ENCODE peak calls at places on chromosomes 12 and 14, in nine cellular contexts. One of them, this sample, is unnamed.

GRCh38 chr14:60662987-60663386 is 13.7 kb upstream of the SIX1 start:
- DNase-seq in astrocyte of the cerebellum: no peak
- DNase-seq in cardiac muscle cell: no peak
- DNase-seq in astrocyte: no peak
- DNase-seq in CD4-positive, CD25-positive, alpha-beta regulatory T cell: no peak
- DNase-seq in effector memory CD4-positive, alpha-beta T cell: no peak
- DNase-seq in cardiac fibroblast: no peak
- DNase-seq in fibroblast of mammary gland: no peak
- DNase-seq in HepG2: no peak
- DNase-seq in this sample: no peak

GRCh38 chr12:31037921-31038320 is 35.7 kb upstream of the DDX11 start:
- DNase-seq in HepG2: no peak
- DNase-seq in astrocyte: no peak
- DNase-seq in cardiac fibroblast: no peak
- DNase-seq in fibroblast of mammary gland: no peak
- DNase-seq in CD4-positive, CD25-positive, alpha-beta regulatory T cell: no peak
- DNase-seq in cardiac muscle cell: no peak
- DNase-seq in astrocyte of the cerebellum: no peak
- DNase-seq in effector memory CD4-positive, alpha-beta T cell: no peak
- DNase-seq in this sample: no peak

GRCh38 chr14:31161274-31161673 is 46.3 kb downstream of the HECTD1 start:
- DNase-seq in HepG2: no peak
- DNase-seq in cardiac muscle cell: no peak
- DNase-seq in effector memory CD4-positive, alpha-beta T cell: no peak
- DNase-seq in astrocyte of the cerebellum: no peak
- DNase-seq in CD4-positive, CD25-positive, alpha-beta regulatory T cell: no peak
- DNase-seq in cardiac fibroblast: no peak
- DNase-seq in fibroblast of mammary gland: no peak
- DNase-seq in astrocyte: no peak
- DNase-seq in this sample: no peak

GRCh38 chr12:79384551-79384950 is 306.2 kb downstream of the PAWR start:
- DNase-seq in fibroblast of mammary gland: no peak
- DNase-seq in astrocyte of the cerebellum: no peak
- DNase-seq in astrocyte: no peak
- DNase-seq in effector memory CD4-positive, alpha-beta T cell: no peak
- DNase-seq in CD4-positive, CD25-positive, alpha-beta regulatory T cell: no peak
- DNase-seq in cardiac fibroblast: no peak
- DNase-seq in cardiac muscle cell: no peak
- DNase-seq in HepG2: no peak
- DNase-seq in this sample: no peak

GRCh38 chr12:6647083-6647604 is at the start of gene ACRBP:
- DNase-seq in astrocyte of the cerebellum: peak
- DNase-seq in CD4-positive, CD25-positive, alpha-beta regulatory T cell: no peak
- DNase-seq in cardiac fibroblast: peak
- DNase-seq in astrocyte: peak
- DNase-seq in effector memory CD4-positive, alpha-beta T cell: no peak
- DNase-seq in HepG2: no peak
- DNase-seq in cardiac muscle cell: peak
- DNase-seq in fibroblast of mammary gland: peak
- DNase-seq in this sample: no peak

GRCh38 chr12:87687362-87687761 is 341.8 kb downstream of the C12orf50 start:
- DNase-seq in CD4-positive, CD25-positive, alpha-beta regulatory T cell: no peak
- DNase-seq in HepG2: no peak
- DNase-seq in astrocyte: peak
- DNase-seq in effector memory CD4-positive, alpha-beta T cell: no peak
- DNase-seq in cardiac fibroblast: peak
- DNase-seq in astrocyte of the cerebellum: peak
- DNase-seq in cardiac muscle cell: peak
- DNase-seq in fibroblast of mammary gland: no peak
- DNase-seq in this sample: no peak

GRCh38 chr12:131530427-131530826 is 180.5 kb upstream of the SFSWAP start:
- DNase-seq in HepG2: no peak
- DNase-seq in fibroblast of mammary gland: no peak
- DNase-seq in effector memory CD4-positive, alpha-beta T cell: no peak
- DNase-seq in cardiac muscle cell: no peak
- DNase-seq in CD4-positive, CD25-positive, alpha-beta regulatory T cell: no peak
- DNase-seq in cardiac fibroblast: no peak
- DNase-seq in astrocyte of the cerebellum: no peak
- DNase-seq in astrocyte: no peak
- DNase-seq in this sample: no peak

GRCh38 chr12:52125499-52125900 is 46.0 kb downstream of the SMIM41 start:
- DNase-seq in effector memory CD4-positive, alpha-beta T cell: no peak
- DNase-seq in cardiac muscle cell: no peak
- DNase-seq in cardiac fibroblast: no peak
- DNase-seq in HepG2: no peak
- DNase-seq in CD4-positive, CD25-positive, alpha-beta regulatory T cell: no peak
- DNase-seq in astrocyte of the cerebellum: no peak
- DNase-seq in fibroblast of mammary gland: no peak
- DNase-seq in astrocyte: no peak
- DNase-seq in this sample: no peak

GRCh38 chr14:67480011-67480410 is 8.5 kb downstream of the TMEM229B start:
- DNase-seq in cardiac muscle cell: peak
- DNase-seq in effector memory CD4-positive, alpha-beta T cell: no peak
- DNase-seq in CD4-positive, CD25-positive, alpha-beta regulatory T cell: no peak
- DNase-seq in fibroblast of mammary gland: no peak
- DNase-seq in astrocyte: no peak
- DNase-seq in HepG2: no peak
- DNase-seq in cardiac fibroblast: no peak
- DNase-seq in astrocyte of the cerebellum: no peak
- DNase-seq in this sample: no peak

GRCh38 chr12:19530631-19531020 is 91.3 kb downstream of the AEBP2 start:
- DNase-seq in astrocyte of the cerebellum: no peak
- DNase-seq in cardiac fibroblast: peak
- DNase-seq in fibroblast of mammary gland: peak
- DNase-seq in astrocyte: peak
- DNase-seq in cardiac muscle cell: no peak
- DNase-seq in effector memory CD4-positive, alpha-beta T cell: no peak
- DNase-seq in HepG2: no peak
- DNase-seq in CD4-positive, CD25-positive, alpha-beta regulatory T cell: no peak
- DNase-seq in this sample: no peak

GRCh38 chr12:130504836-130505175 is 167.1 kb downstream of the PIWIL1 start:
- DNase-seq in astrocyte of the cerebellum: no peak
- DNase-seq in CD4-positive, CD25-positive, alpha-beta regulatory T cell: no peak
- DNase-seq in cardiac muscle cell: no peak
- DNase-seq in HepG2: no peak
- DNase-seq in cardiac fibroblast: no peak
- DNase-seq in fibroblast of mammary gland: no peak
- DNase-seq in astrocyte: no peak
- DNase-seq in effector memory CD4-positive, alpha-beta T cell: no peak
- DNase-seq in this sample: no peak

GRCh38 chr12:46824709-46825108 is 1.1 kb downstream of the SLC38A4 start:
- DNase-seq in astrocyte of the cerebellum: no peak
- DNase-seq in astrocyte: no peak
- DNase-seq in CD4-positive, CD25-positive, alpha-beta regulatory T cell: no peak
- DNase-seq in fibroblast of mammary gland: no peak
- DNase-seq in cardiac fibroblast: no peak
- DNase-seq in HepG2: no peak
- DNase-seq in cardiac muscle cell: no peak
- DNase-seq in effector memory CD4-positive, alpha-beta T cell: no peak
- DNase-seq in this sample: no peak

GRCh38 chr14:62592877-62593276 is 452.4 kb downstream of the KCNH5 start:
- DNase-seq in CD4-positive, CD25-positive, alpha-beta regulatory T cell: no peak
- DNase-seq in cardiac muscle cell: no peak
- DNase-seq in HepG2: no peak
- DNase-seq in cardiac fibroblast: peak
- DNase-seq in effector memory CD4-positive, alpha-beta T cell: no peak
- DNase-seq in astrocyte of the cerebellum: no peak
- DNase-seq in astrocyte: peak
- DNase-seq in fibroblast of mammary gland: peak
- DNase-seq in this sample: no peak

GRCh38 chr12:10740182-10740581 is 17.1 kb upstream of the YBX3 start:
- DNase-seq in cardiac muscle cell: no peak
- DNase-seq in fibroblast of mammary gland: no peak
- DNase-seq in cardiac fibroblast: no peak
- DNase-seq in CD4-positive, CD25-positive, alpha-beta regulatory T cell: no peak
- DNase-seq in astrocyte: no peak
- DNase-seq in HepG2: peak
- DNase-seq in effector memory CD4-positive, alpha-beta T cell: no peak
- DNase-seq in astrocyte of the cerebellum: no peak
- DNase-seq in this sample: no peak

GRCh38 chr14:88013750-88014349 is 8.9 kb downstream of the GPR65 start:
- DNase-seq in fibroblast of mammary gland: peak
- DNase-seq in astrocyte: peak
- DNase-seq in CD4-positive, CD25-positive, alpha-beta regulatory T cell: no peak
- DNase-seq in cardiac fibroblast: peak
- DNase-seq in HepG2: peak
- DNase-seq in astrocyte of the cerebellum: peak
- DNase-seq in cardiac muscle cell: peak
- DNase-seq in effector memory CD4-positive, alpha-beta T cell: peak
- DNase-seq in this sample: no peak

GRCh38 chr14:63727231-63727735 is 582 bp downstream of the SGPP1 start:
- DNase-seq in cardiac muscle cell: peak
- DNase-seq in fibroblast of mammary gland: peak
- DNase-seq in effector memory CD4-positive, alpha-beta T cell: peak
- DNase-seq in astrocyte of the cerebellum: no peak
- DNase-seq in astrocyte: peak
- DNase-seq in CD4-positive, CD25-positive, alpha-beta regulatory T cell: no peak
- DNase-seq in HepG2: no peak
- DNase-seq in cardiac fibroblast: peak
- DNase-seq in this sample: no peak

GRCh38 chr12:14885718-14886201 is at the start of gene MGP:
- DNase-seq in HepG2: no peak
- DNase-seq in fibroblast of mammary gland: peak
- DNase-seq in astrocyte: peak
- DNase-seq in astrocyte of the cerebellum: peak
- DNase-seq in cardiac muscle cell: no peak
- DNase-seq in effector memory CD4-positive, alpha-beta T cell: no peak
- DNase-seq in CD4-positive, CD25-positive, alpha-beta regulatory T cell: no peak
- DNase-seq in cardiac fibroblast: peak
- DNase-seq in this sample: peak

GRCh38 chr12:27076930-27077329 is 5.4 kb downstream of the C12orf71 start:
- DNase-seq in astrocyte of the cerebellum: no peak
- DNase-seq in effector memory CD4-positive, alpha-beta T cell: no peak
- DNase-seq in HepG2: no peak
- DNase-seq in CD4-positive, CD25-positive, alpha-beta regulatory T cell: no peak
- DNase-seq in fibroblast of mammary gland: no peak
- DNase-seq in cardiac fibroblast: no peak
- DNase-seq in astrocyte: no peak
- DNase-seq in cardiac muscle cell: no peak
- DNase-seq in this sample: no peak

GRCh38 chr12:62695696-62696095 is 229.1 kb downstream of the MON2 start:
- DNase-seq in effector memory CD4-positive, alpha-beta T cell: no peak
- DNase-seq in CD4-positive, CD25-positive, alpha-beta regulatory T cell: no peak
- DNase-seq in cardiac fibroblast: no peak
- DNase-seq in cardiac muscle cell: no peak
- DNase-seq in HepG2: no peak
- DNase-seq in astrocyte: no peak
- DNase-seq in fibroblast of mammary gland: no peak
- DNase-seq in astrocyte of the cerebellum: no peak
- DNase-seq in this sample: no peak

GRCh38 chr12:1562813-1563412 is 31.5 kb downstream of the FBXL14 start:
- DNase-seq in CD4-positive, CD25-positive, alpha-beta regulatory T cell: no peak
- DNase-seq in effector memory CD4-positive, alpha-beta T cell: no peak
- DNase-seq in astrocyte of the cerebellum: no peak
- DNase-seq in cardiac fibroblast: peak
- DNase-seq in fibroblast of mammary gland: no peak
- DNase-seq in HepG2: no peak
- DNase-seq in astrocyte: peak
- DNase-seq in cardiac muscle cell: no peak
- DNase-seq in this sample: no peak
- H3K4me3 ChIP-seq in CD4-positive, CD25-positive, alpha-beta regulatory T cell: no peak
- H3K4me3 ChIP-seq in effector memory CD4-positive, alpha-beta T cell: no peak
- H3K4me3 ChIP-seq in astrocyte of the cerebellum: no peak
- H3K4me3 ChIP-seq in cardiac fibroblast: peak
- H3K4me3 ChIP-seq in fibroblast of mammary gland: no peak
- H3K4me3 ChIP-seq in HepG2: no peak
- H3K4me3 ChIP-seq in astrocyte: peak
- H3K4me3 ChIP-seq in cardiac muscle cell: no peak
- H3K4me3 ChIP-seq in this sample: no peak

GRCh38 chr12:54026640-54027441 is 1.4 kb upstream of the HOXC6 start:
- DNase-seq in HepG2: no peak
- DNase-seq in cardiac fibroblast: no peak
- DNase-seq in fibroblast of mammary gland: peak
- DNase-seq in CD4-positive, CD25-positive, alpha-beta regulatory T cell: no peak
- DNase-seq in effector memory CD4-positive, alpha-beta T cell: no peak
- DNase-seq in astrocyte: no peak
- DNase-seq in cardiac muscle cell: no peak
- DNase-seq in astrocyte of the cerebellum: no peak
- DNase-seq in this sample: no peak
- H3K4me3 ChIP-seq in HepG2: no peak
- H3K4me3 ChIP-seq in cardiac fibroblast: no peak
- H3K4me3 ChIP-seq in fibroblast of mammary gland: peak
- H3K4me3 ChIP-seq in CD4-positive, CD25-positive, alpha-beta regulatory T cell: no peak
- H3K4me3 ChIP-seq in effector memory CD4-positive, alpha-beta T cell: no peak
- H3K4me3 ChIP-seq in astrocyte: no peak
- H3K4me3 ChIP-seq in cardiac muscle cell: no peak
- H3K4me3 ChIP-seq in astrocyte of the cerebellum: no peak
- H3K4me3 ChIP-seq in this sample: no peak

DNA sequence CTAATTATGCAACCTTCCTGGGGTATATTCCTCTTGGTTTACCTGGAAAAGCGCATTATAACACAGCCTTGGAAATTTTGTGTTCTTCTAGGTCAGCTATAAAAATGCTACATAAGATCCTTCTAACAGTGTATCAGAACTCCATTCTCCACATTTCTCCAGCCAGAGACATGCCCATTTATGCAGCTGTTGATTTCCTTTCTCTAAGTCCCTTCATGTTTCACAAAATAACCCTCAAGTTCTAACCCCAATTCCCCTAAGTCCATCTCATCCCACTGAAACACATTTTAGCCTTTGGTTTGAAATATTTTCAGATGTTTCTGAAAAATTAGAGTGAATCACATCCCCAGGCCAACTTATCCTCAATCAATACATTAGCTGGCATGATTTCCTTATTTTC is 20.9 kb upstream of the HDAC7 start:
- DNase-seq in HepG2: no peak
- DNase-seq in CD4-positive, CD25-positive, alpha-beta regulatory T cell: no peak
- DNase-seq in cardiac muscle cell: no peak
- DNase-seq in astrocyte of the cerebellum: no peak
- DNase-seq in cardiac fibroblast: no peak
- DNase-seq in effector memory CD4-positive, alpha-beta T cell: no peak
- DNase-seq in astrocyte: no peak
- DNase-seq in fibroblast of mammary gland: no peak
- DNase-seq in this sample: no peak
- H3K4me3 ChIP-seq in HepG2: no peak
- H3K4me3 ChIP-seq in CD4-positive, CD25-positive, alpha-beta regulatory T cell: no peak
- H3K4me3 ChIP-seq in cardiac muscle cell: no peak
- H3K4me3 ChIP-seq in astrocyte of the cerebellum: no peak
- H3K4me3 ChIP-seq in cardiac fibroblast: no peak
- H3K4me3 ChIP-seq in effector memory CD4-positive, alpha-beta T cell: no peak
- H3K4me3 ChIP-seq in astrocyte: no peak
- H3K4me3 ChIP-seq in fibroblast of mammary gland: no peak
- H3K4me3 ChIP-seq in this sample: no peak

GRCh38 chr12:75690556-75690955 is 179.1 kb upstream of the KRR1 start:
- DNase-seq in cardiac muscle cell: no peak
- DNase-seq in astrocyte of the cerebellum: peak
- DNase-seq in fibroblast of mammary gland: peak
- DNase-seq in cardiac fibroblast: peak
- DNase-seq in CD4-positive, CD25-positive, alpha-beta regulatory T cell: no peak
- DNase-seq in HepG2: no peak
- DNase-seq in effector memory CD4-positive, alpha-beta T cell: no peak
- DNase-seq in astrocyte: peak
- DNase-seq in this sample: peak
- H3K4me3 ChIP-seq in cardiac muscle cell: no peak
- H3K4me3 ChIP-seq in astrocyte of the cerebellum: no peak
- H3K4me3 ChIP-seq in fibroblast of mammary gland: no peak
- H3K4me3 ChIP-seq in cardiac fibroblast: no peak
- H3K4me3 ChIP-seq in CD4-positive, CD25-positive, alpha-beta regulatory T cell: no peak
- H3K4me3 ChIP-seq in HepG2: no peak
- H3K4me3 ChIP-seq in effector memory CD4-positive, alpha-beta T cell: no peak
- H3K4me3 ChIP-seq in astrocyte: no peak
- H3K4me3 ChIP-seq in this sample: no peak

GRCh38 chr12:132685400-132685799 is 1.7 kb downstream of the POLE start:
- DNase-seq in effector memory CD4-positive, alpha-beta T cell: no peak
- DNase-seq in astrocyte: no peak
- DNase-seq in astrocyte of the cerebellum: no peak
- DNase-seq in cardiac fibroblast: no peak
- DNase-seq in fibroblast of mammary gland: no peak
- DNase-seq in CD4-positive, CD25-positive, alpha-beta regulatory T cell: no peak
- DNase-seq in HepG2: no peak
- DNase-seq in cardiac muscle cell: no peak
- DNase-seq in this sample: no peak
- H3K4me3 ChIP-seq in effector memory CD4-positive, alpha-beta T cell: no peak
- H3K4me3 ChIP-seq in astrocyte: no peak
- H3K4me3 ChIP-seq in astrocyte of the cerebellum: no peak
- H3K4me3 ChIP-seq in cardiac fibroblast: no peak
- H3K4me3 ChIP-seq in fibroblast of mammary gland: no peak
- H3K4me3 ChIP-seq in CD4-positive, CD25-positive, alpha-beta regulatory T cell: no peak
- H3K4me3 ChIP-seq in HepG2: no peak
- H3K4me3 ChIP-seq in cardiac muscle cell: no peak
- H3K4me3 ChIP-seq in this sample: no peak

This sample was measured in AG09309.